ENCODE peak calls at places on chromosomes 3 and 15, in seven cellular contexts. R is tibial artery; U is natural killer cell treated with Interleukin-12 subunit alpha and Interleukin-12 subunit beta and Interleukin-15 and Interleukin-18, amount 100 ng/mL, for 72 hours; M is GOT3; X is omental fat pad; D is substantia nigra; J is T-cell. W is an unnamed sample.

GRCh38 chr15:75739791-75740190 is 27.1 kb upstream of the CSPG4 start:
- DNase-seq in J (no peak), U (peak; percentile 32), D (no peak), R (peak; percentile 16), M (no peak), X (no peak), W (peak; percentile 18)

GRCh38 chr15:98163319-98164030 is 203.0 kb downstream of the ARRDC4 start:
- DNase-seq in J (no peak), M (no peak), D (no peak), X (no peak), R (no peak), U (no peak), W (no peak)

GRCh38 chr15:64151727-64152506 is at the start of gene SNX22:
- DNase-seq in D (no peak), R (no peak), X (no peak), U (no peak), J (no peak), M (no peak), W (peak; percentile 87)

GRCh38 chr3:152574461-152575079 is 260.4 kb upstream of the P2RY1 start:
- DNase-seq in J (no peak), R (peak; percentile 66), X (no peak), U (no peak), D (peak; percentile 55), M (no peak), W (peak; percentile 62)

GRCh38 chr15:92130244-92130643 is 263.4 kb upstream of the ST8SIA2 start:
- DNase-seq in M (no peak), R (no peak), J (no peak), U (no peak), D (no peak), X (no peak), W (no peak)

GRCh38 chr3:55264933-55265332 is 222.2 kb downstream of the WNT5A start:
- DNase-seq in R (no peak), X (no peak), U (no peak), J (no peak), M (no peak), D (no peak), W (no peak)

GRCh38 chr15:80906159-80906775 is 83.4 kb downstream of the MESD start:
- DNase-seq in U (no peak), X (no peak), D (no peak), J (no peak), M (no peak), R (no peak), W (no peak)

GRCh38 chr15:96440978-96441377 is 110.5 kb downstream of the NR2F2 start:
- DNase-seq in J (no peak), M (no peak), X (no peak), D (no peak), R (no peak), U (no peak), W (no peak)

GRCh38 chr3:143783856-143784370 is 64.4 kb downstream of the SLC9A9 start:
- DNase-seq in U (no peak), J (no peak), D (no peak), M (no peak), X (no peak), R (no peak), W (peak; percentile 32)

GRCh38 chr3:58176827-58177489 is 33.8 kb downstream of the DNASE1L3 start:
- DNase-seq in R (no peak), M (no peak), D (no peak), X (no peak), U (no peak), J (no peak), W (peak; percentile 48)

GRCh38 chr15:80788536-80788935 is 9.4 kb downstream of the CEMIP start:
- DNase-seq in X (no peak), U (no peak), J (no peak), R (no peak), D (no peak), M (no peak), W (peak; percentile 83)

GRCh38 chr3:178097576-178097975 is 438.7 kb upstream of the KCNMB2 start:
- DNase-seq in X (no peak), R (peak; percentile 33), D (no peak), U (no peak), J (no peak), M (no peak), W (peak; percentile 65)

GRCh38 chr3:105688821-105689220 is 180.0 kb downstream of the CBLB start:
- DNase-seq in R (no peak), M (no peak), U (no peak), D (no peak), X (no peak), J (no peak), W (peak; percentile 6)

GRCh38 chr3:18968120-18968519 is 180.2 kb upstream of the KCNH8 start:
- DNase-seq in U (no peak), J (no peak), R (no peak), D (no peak), M (no peak), X (no peak), W (no peak)